ENCODE peak calls at places on chromosome 1, in five cellular contexts. L is stimulated activated CD4-positive, alpha-beta T cell treated with anti-CD3 and anti-CD28 coated beads, Interleukin-12 subunit alpha, Interleukin-12 subunit beta, amount 100 ng/mL, for 4 hours; H is amygdala; A is astrocyte of the spinal cord; Y is GM04504. G is an unnamed sample.

GRCh38 chr1:226629210-226629895 is 80.8 kb downstream of the STUM start:
- DNase-seq in A (no peak), H (no peak), L (no peak), Y (no peak), G (no peak)

GRCh38 chr1:202046227-202046626 is 35.8 kb downstream of the ELF3 start:
- DNase-seq in H (no peak), Y (no peak), L (no peak), A (no peak), G (no peak)

GRCh38 chr1:204319462-204319861 is 40.3 kb downstream of the PLEKHA6 start:
- DNase-seq in H (no peak), L (no peak), Y (peak), A (peak), G (no peak)

GRCh38 chr1:228921473-228921872 is 186.2 kb downstream of the RHOU start:
- DNase-seq in A (no peak), Y (no peak), H (no peak), L (no peak), G (no peak)

GRCh38 chr1:93707956-93708355 is 26.3 kb upstream of the BCAR3 start:
- DNase-seq in Y (no peak), A (no peak), L (peak), H (no peak), G (no peak)

GRCh38 chr1:76336951-76337371 is 262.4 kb downstream of the ST6GALNAC3 start:
- DNase-seq in A (peak), L (no peak), H (peak), Y (peak), G (no peak)

GRCh38 chr1:212315907-212316306 is 30.7 kb downstream of the PPP2R5A start:
- DNase-seq in Y (no peak), A (peak), H (no peak), L (no peak), G (no peak)

GRCh38 chr1:15736035-15736665 is at the start of gene SLC25A34:
- DNase-seq in Y (no peak), H (no peak), L (no peak), A (no peak), G (no peak)

GRCh38 chr1:235617808-235618207 is 31.8 kb downstream of the GNG4 start:
- DNase-seq in A (peak), H (no peak), L (no peak), Y (peak), G (no peak)

GRCh38 chr1:55352080-55352800 is 137.1 kb upstream of the USP24 start:
- DNase-seq in L (no peak), A (no peak), Y (no peak), H (no peak), G (no peak)

GRCh38 chr1:21614419-21615115 is 54.6 kb downstream of the RAP1GAP start:
- DNase-seq in Y (no peak), L (no peak), H (no peak), A (no peak), G (no peak)

GRCh38 chr1:50348449-50349241 is 74.6 kb downstream of the DMRTA2 start:
- DNase-seq in H (peak), L (no peak), A (peak), Y (peak), G (no peak)

GRCh38 chr1:22826630-22827580 is 116.3 kb downstream of the EPHB2 start:
- DNase-seq in L (no peak), H (no peak), Y (no peak), A (no peak), G (no peak)